ENCODE peak calls at places on chromosomes 6 and 20, in four cellular contexts. One of them, this sample, is unnamed.

GRCh38 chr6:125316621-125317020 is 14.9 kb upstream of the HDDC2 start:
- DNase-seq in CD8-positive, alpha-beta T cell: no peak
- DNase-seq in upper lobe of left lung: no peak
- DNase-seq in GM12865: no peak
- DNase-seq in this sample: no peak

GRCh38 chr6:159126590-159126989 is 42.6 kb upstream of the FNDC1 start:
- DNase-seq in upper lobe of left lung: no peak
- DNase-seq in CD8-positive, alpha-beta T cell: no peak
- DNase-seq in GM12865: no peak
- DNase-seq in this sample: no peak

GRCh38 chr6:125357515-125358256 is 55.9 kb upstream of the HDDC2 start:
- DNase-seq in upper lobe of left lung: no peak
- DNase-seq in CD8-positive, alpha-beta T cell: no peak
- DNase-seq in GM12865: peak
- DNase-seq in this sample: no peak

GRCh38 chr20:1206749-1207148 is 3.5 kb downstream of the C20orf202 start:
- DNase-seq in GM12865: no peak
- DNase-seq in CD8-positive, alpha-beta T cell: no peak
- DNase-seq in upper lobe of left lung: peak
- DNase-seq in this sample: no peak

GRCh38 chr6:20978176-20978614 is 443.9 kb downstream of the CDKAL1 start:
- DNase-seq in upper lobe of left lung: no peak
- DNase-seq in GM12865: peak
- DNase-seq in CD8-positive, alpha-beta T cell: no peak
- DNase-seq in this sample: peak

GRCh38 chr20:43840382-43841070 is 74.1 kb upstream of the TOX2 start:
- DNase-seq in upper lobe of left lung: no peak
- DNase-seq in CD8-positive, alpha-beta T cell: peak
- DNase-seq in GM12865: peak
- DNase-seq in this sample: no peak

GRCh38 chr6:137882225-137882961 is 15.3 kb downstream of the TNFAIP3 start:
- DNase-seq in CD8-positive, alpha-beta T cell: no peak
- DNase-seq in upper lobe of left lung: no peak
- DNase-seq in GM12865: no peak
- DNase-seq in this sample: no peak

GRCh38 chr6:42969934-42970333 is 9.0 kb downstream of the PEX6 start:
- DNase-seq in GM12865: no peak
- DNase-seq in upper lobe of left lung: no peak
- DNase-seq in CD8-positive, alpha-beta T cell: no peak
- DNase-seq in this sample: no peak

GRCh38 chr6:34506718-34507117 is 40.8 kb downstream of the PACSIN1 start:
- DNase-seq in GM12865: no peak
- DNase-seq in CD8-positive, alpha-beta T cell: no peak
- DNase-seq in upper lobe of left lung: no peak
- DNase-seq in this sample: no peak

GRCh38 chr6:156767603-156768467 is 9.3 kb upstream of the ARID1B start:
- DNase-seq in CD8-positive, alpha-beta T cell: no peak
- DNase-seq in GM12865: peak
- DNase-seq in upper lobe of left lung: no peak
- DNase-seq in this sample: no peak

GRCh38 chr20:4942336-4942735 is 59.0 kb downstream of the SLC23A2 start:
- DNase-seq in CD8-positive, alpha-beta T cell: no peak
- DNase-seq in GM12865: no peak
- DNase-seq in upper lobe of left lung: no peak
- DNase-seq in this sample: no peak

GRCh38 chr6:41846666-41847237 is 48.4 kb downstream of the USP49 start:
- DNase-seq in CD8-positive, alpha-beta T cell: peak
- DNase-seq in upper lobe of left lung: no peak
- DNase-seq in GM12865: peak
- DNase-seq in this sample: peak

GRCh38 chr6:121319112-121319553 is 15.1 kb downstream of the TBC1D32 start:
- DNase-seq in CD8-positive, alpha-beta T cell: no peak
- DNase-seq in GM12865: no peak
- DNase-seq in upper lobe of left lung: no peak
- DNase-seq in this sample: no peak

GRCh38 chr20:39049684-39050554 is 87.8 kb downstream of the DHX35 start:
- DNase-seq in CD8-positive, alpha-beta T cell: peak
- DNase-seq in upper lobe of left lung: peak
- DNase-seq in GM12865: peak
- DNase-seq in this sample: peak

GRCh38 chr6:81890846-81891245 is 138.4 kb upstream of the TENT5A start:
- DNase-seq in upper lobe of left lung: no peak
- DNase-seq in GM12865: no peak
- DNase-seq in CD8-positive, alpha-beta T cell: no peak
- DNase-seq in this sample: no peak

GRCh38 chr6:84652356-84653026 is 111.9 kb downstream of the TBX18 start:
- DNase-seq in GM12865: no peak
- DNase-seq in upper lobe of left lung: no peak
- DNase-seq in CD8-positive, alpha-beta T cell: no peak
- DNase-seq in this sample: peak

GRCh38 chr6:124792386-124792785 is 169.9 kb upstream of the RNF217 start:
- DNase-seq in CD8-positive, alpha-beta T cell: no peak
- DNase-seq in upper lobe of left lung: no peak
- DNase-seq in GM12865: no peak
- DNase-seq in this sample: no peak

GRCh38 chr20:55882922-55883321 is 122.4 kb downstream of the CBLN4 start:
- DNase-seq in upper lobe of left lung: no peak
- DNase-seq in CD8-positive, alpha-beta T cell: no peak
- DNase-seq in GM12865: no peak
- DNase-seq in this sample: no peak

GRCh38 chr6:41049548-41049947 is 3.5 kb upstream of the APOBEC2 start:
- DNase-seq in upper lobe of left lung: no peak
- DNase-seq in CD8-positive, alpha-beta T cell: no peak
- DNase-seq in GM12865: no peak
- DNase-seq in this sample: no peak

GRCh38 chr6:33896391-33897192 is 92.8 kb upstream of the MLN start:
- DNase-seq in CD8-positive, alpha-beta T cell: no peak
- DNase-seq in upper lobe of left lung: no peak
- DNase-seq in GM12865: no peak
- DNase-seq in this sample: no peak

GRCh38 chr20:32493356-32493755 is 91.8 kb downstream of the NOL4L start:
- DNase-seq in CD8-positive, alpha-beta T cell: no peak
- DNase-seq in GM12865: no peak
- DNase-seq in upper lobe of left lung: no peak
- DNase-seq in this sample: no peak

GRCh38 chr6:169806718-169807117 is 55.3 kb downstream of the ERMARD start:
- DNase-seq in GM12865: no peak
- DNase-seq in CD8-positive, alpha-beta T cell: no peak
- DNase-seq in upper lobe of left lung: no peak
- DNase-seq in this sample: no peak

GRCh38 chr6:32972353-32973143 is 4.2 kb downstream of the BRD2 start:
- DNase-seq in GM12865: peak
- DNase-seq in CD8-positive, alpha-beta T cell: peak
- DNase-seq in upper lobe of left lung: peak
- DNase-seq in this sample: no peak

GRCh38 chr6:150231456-150231855 is 88.6 kb downstream of the PPP1R14C start:
- DNase-seq in CD8-positive, alpha-beta T cell: no peak
- DNase-seq in GM12865: no peak
- DNase-seq in upper lobe of left lung: no peak
- DNase-seq in this sample: no peak

GRCh38 chr6:24205020-24205492 is 79.0 kb downstream of the NRSN1 start:
- DNase-seq in GM12865: peak
- DNase-seq in upper lobe of left lung: no peak
- DNase-seq in CD8-positive, alpha-beta T cell: no peak
- DNase-seq in this sample: peak

GRCh38 chr20:10312111-10312510 is 93.5 kb downstream of the SNAP25 start:
- DNase-seq in upper lobe of left lung: no peak
- DNase-seq in CD8-positive, alpha-beta T cell: no peak
- DNase-seq in GM12865: no peak
- DNase-seq in this sample: no peak

GRCh38 chr6:21402368-21402767 is 191.2 kb upstream of the SOX4 start:
- DNase-seq in GM12865: peak
- DNase-seq in CD8-positive, alpha-beta T cell: no peak
- DNase-seq in upper lobe of left lung: no peak
- DNase-seq in this sample: peak

GRCh38 chr6:143333081-143333480 is 117.4 kb downstream of the ADAT2 start:
- DNase-seq in upper lobe of left lung: no peak
- DNase-seq in CD8-positive, alpha-beta T cell: no peak
- DNase-seq in GM12865: no peak
- DNase-seq in this sample: no peak

GRCh38 chr20:51930775-51931174 is 128.5 kb upstream of the SALL4 start:
- DNase-seq in CD8-positive, alpha-beta T cell: no peak
- DNase-seq in upper lobe of left lung: no peak
- DNase-seq in GM12865: no peak
- DNase-seq in this sample: peak

GRCh38 chr6:166406197-166406596 is 23.5 kb upstream of the MPC1 start:
- DNase-seq in GM12865: no peak
- DNase-seq in upper lobe of left lung: no peak
- DNase-seq in CD8-positive, alpha-beta T cell: no peak
- DNase-seq in this sample: no peak

GRCh38 chr6:72748759-72749158 is 126.9 kb downstream of the KCNQ5 start:
- DNase-seq in GM12865: peak
- DNase-seq in upper lobe of left lung: no peak
- DNase-seq in CD8-positive, alpha-beta T cell: no peak
- DNase-seq in this sample: peak

GRCh38 chr6:43774776-43775583 is 5.0 kb downstream of the VEGFA start:
- DNase-seq in GM12865: peak
- DNase-seq in CD8-positive, alpha-beta T cell: peak
- DNase-seq in upper lobe of left lung: peak
- DNase-seq in this sample: no peak

GRCh38 chr6:30507849-30508843 is 18.8 kb downstream of the HLA-E start:
- DNase-seq in GM12865: peak
- DNase-seq in CD8-positive, alpha-beta T cell: no peak
- DNase-seq in upper lobe of left lung: no peak
- DNase-seq in this sample: no peak

GRCh38 chr6:106556368-106556960 is 72.8 kb downstream of the RTN4IP1 start:
- DNase-seq in GM12865: no peak
- DNase-seq in CD8-positive, alpha-beta T cell: no peak
- DNase-seq in upper lobe of left lung: no peak
- DNase-seq in this sample: no peak
- H3K4me3 ChIP-seq in GM12865: no peak
- H3K4me3 ChIP-seq in CD8-positive, alpha-beta T cell: no peak
- H3K4me3 ChIP-seq in upper lobe of left lung: no peak
- H3K4me3 ChIP-seq in this sample: no peak

GRCh38 chr6:54266400-54266923 is 41.8 kb upstream of the TINAG start:
- DNase-seq in GM12865: no peak
- DNase-seq in CD8-positive, alpha-beta T cell: no peak
- DNase-seq in upper lobe of left lung: no peak
- DNase-seq in this sample: no peak
- TF ChIP-seq CTCF in GM12865: no peak
- TF ChIP-seq CTCF in CD8-positive, alpha-beta T cell: no peak
- TF ChIP-seq CTCF in upper lobe of left lung: no peak
- TF ChIP-seq CTCF in this sample: peak

GRCh38 chr20:59307270-59307669 is 6.9 kb downstream of the EDN3 start:
- DNase-seq in CD8-positive, alpha-beta T cell: no peak
- DNase-seq in GM12865: no peak
- DNase-seq in upper lobe of left lung: no peak
- DNase-seq in this sample: no peak
- H3K4me3 ChIP-seq in CD8-positive, alpha-beta T cell: no peak
- H3K4me3 ChIP-seq in GM12865: no peak
- H3K4me3 ChIP-seq in upper lobe of left lung: no peak
- H3K4me3 ChIP-seq in this sample: no peak

GRCh38 chr20:14986026-14986655 is 648.7 kb upstream of the FLRT3 start:
- DNase-seq in GM12865: no peak
- DNase-seq in upper lobe of left lung: no peak
- DNase-seq in CD8-positive, alpha-beta T cell: no peak
- DNase-seq in this sample: no peak
- TF ChIP-seq CTCF in GM12865: no peak
- TF ChIP-seq CTCF in upper lobe of left lung: no peak
- TF ChIP-seq CTCF in CD8-positive, alpha-beta T cell: no peak
- TF ChIP-seq CTCF in this sample: no peak

This sample was measured in HFF-Myc.